ENCODE peak calls at places on chromosomes 4 and X, in seven cellular contexts. One of them, this sample, is unnamed.

GRCh38 chrX:69552512-69552911 is 48.4 kb downstream of the NALF2 start:
- DNase-seq in colonic mucosa: no peak
- DNase-seq in NB4: no peak
- DNase-seq in choroid plexus epithelial cell: no peak
- DNase-seq in lung: no peak
- DNase-seq in HFFc6: no peak
- DNase-seq in BJ: no peak
- DNase-seq in this sample: peak

GRCh38 chr4:100289530-100289888 is 99.2 kb upstream of the DDIT4L start:
- DNase-seq in colonic mucosa: no peak
- DNase-seq in NB4: no peak
- DNase-seq in choroid plexus epithelial cell: peak
- DNase-seq in lung: no peak
- DNase-seq in HFFc6: peak
- DNase-seq in BJ: no peak
- DNase-seq in this sample: peak

GRCh38 chrX:122421434-122422121 is 762.5 kb upstream of the GRIA3 start:
- DNase-seq in colonic mucosa: no peak
- DNase-seq in NB4: no peak
- DNase-seq in choroid plexus epithelial cell: no peak
- DNase-seq in lung: no peak
- DNase-seq in HFFc6: no peak
- DNase-seq in BJ: no peak
- DNase-seq in this sample: no peak

GRCh38 chr4:145635117-145635516 is 15.9 kb downstream of the MMAA start:
- DNase-seq in colonic mucosa: no peak
- DNase-seq in NB4: no peak
- DNase-seq in choroid plexus epithelial cell: no peak
- DNase-seq in lung: no peak
- DNase-seq in HFFc6: no peak
- DNase-seq in BJ: no peak
- DNase-seq in this sample: no peak

GRCh38 chrX:16743604-16744325 is 24.4 kb downstream of the SYAP1 start:
- DNase-seq in colonic mucosa: no peak
- DNase-seq in NB4: no peak
- DNase-seq in choroid plexus epithelial cell: peak
- DNase-seq in lung: no peak
- DNase-seq in HFFc6: peak
- DNase-seq in BJ: no peak
- DNase-seq in this sample: peak

GRCh38 chr4:13103382-13104015 is 380.6 kb downstream of the RAB28 start:
- DNase-seq in colonic mucosa: no peak
- DNase-seq in NB4: no peak
- DNase-seq in choroid plexus epithelial cell: no peak
- DNase-seq in lung: no peak
- DNase-seq in HFFc6: no peak
- DNase-seq in BJ: no peak
- DNase-seq in this sample: no peak

GRCh38 chr4:58209576-58209975 is 1099.4 kb upstream of the IGFBP7 start:
- DNase-seq in colonic mucosa: no peak
- DNase-seq in NB4: no peak
- DNase-seq in choroid plexus epithelial cell: no peak
- DNase-seq in lung: no peak
- DNase-seq in HFFc6: no peak
- DNase-seq in BJ: no peak
- DNase-seq in this sample: no peak

GRCh38 chr4:73741140-73741749 is 876 bp downstream of the CXCL8 start:
- DNase-seq in colonic mucosa: no peak
- DNase-seq in NB4: peak
- DNase-seq in choroid plexus epithelial cell: no peak
- DNase-seq in lung: no peak
- DNase-seq in HFFc6: no peak
- DNase-seq in BJ: no peak
- DNase-seq in this sample: peak

GRCh38 chr4:186666750-186667149 is 56.9 kb downstream of the FAT1 start:
- DNase-seq in colonic mucosa: no peak
- DNase-seq in NB4: no peak
- DNase-seq in choroid plexus epithelial cell: no peak
- DNase-seq in lung: no peak
- DNase-seq in HFFc6: no peak
- DNase-seq in BJ: no peak
- DNase-seq in this sample: no peak

GRCh38 chr4:141099326-141099725 is 33.9 kb downstream of the RNF150 start:
- DNase-seq in colonic mucosa: no peak
- DNase-seq in NB4: no peak
- DNase-seq in choroid plexus epithelial cell: peak
- DNase-seq in lung: no peak
- DNase-seq in HFFc6: peak
- DNase-seq in BJ: no peak
- DNase-seq in this sample: peak

GRCh38 chr4:186570193-186570996 is 15.0 kb upstream of the MTNR1A start:
- DNase-seq in colonic mucosa: peak
- DNase-seq in NB4: no peak
- DNase-seq in choroid plexus epithelial cell: peak
- DNase-seq in lung: no peak
- DNase-seq in HFFc6: peak
- DNase-seq in BJ: peak
- DNase-seq in this sample: peak

GRCh38 chr4:31458813-31459212 is 738.6 kb downstream of the PCDH7 start:
- DNase-seq in colonic mucosa: no peak
- DNase-seq in NB4: no peak
- DNase-seq in choroid plexus epithelial cell: peak
- DNase-seq in lung: no peak
- DNase-seq in HFFc6: no peak
- DNase-seq in BJ: no peak
- DNase-seq in this sample: peak

GRCh38 chrX:86148024-86148511 is at the start of gene DACH2:
- DNase-seq in colonic mucosa: peak
- DNase-seq in NB4: no peak
- DNase-seq in choroid plexus epithelial cell: peak
- DNase-seq in lung: peak
- DNase-seq in HFFc6: no peak
- DNase-seq in BJ: no peak
- DNase-seq in this sample: peak

GRCh38 chr4:86279247-86279960 is 80.4 kb downstream of the MAPK10 start:
- DNase-seq in colonic mucosa: no peak
- DNase-seq in NB4: no peak
- DNase-seq in choroid plexus epithelial cell: no peak
- DNase-seq in lung: no peak
- DNase-seq in HFFc6: no peak
- DNase-seq in BJ: no peak
- DNase-seq in this sample: no peak

GRCh38 chrX:131331152-131331551 is 42.0 kb upstream of the IGSF1 start:
- DNase-seq in colonic mucosa: no peak
- DNase-seq in NB4: peak
- DNase-seq in choroid plexus epithelial cell: no peak
- DNase-seq in lung: no peak
- DNase-seq in HFFc6: no peak
- DNase-seq in BJ: no peak
- DNase-seq in this sample: no peak

GRCh38 chrX:98405376-98405775 is 1521.7 kb downstream of the RPA4 start:
- DNase-seq in colonic mucosa: no peak
- DNase-seq in NB4: no peak
- DNase-seq in choroid plexus epithelial cell: peak
- DNase-seq in lung: no peak
- DNase-seq in HFFc6: peak
- DNase-seq in BJ: no peak
- DNase-seq in this sample: no peak

GRCh38 chrX:39848243-39848642 is 249.5 kb downstream of the BCOR start:
- DNase-seq in colonic mucosa: no peak
- DNase-seq in NB4: no peak
- DNase-seq in choroid plexus epithelial cell: no peak
- DNase-seq in lung: no peak
- DNase-seq in HFFc6: no peak
- DNase-seq in BJ: no peak
- DNase-seq in this sample: peak

GRCh38 chrX:105647749-105648148 is 174.6 kb upstream of the NRK start:
- DNase-seq in colonic mucosa: no peak
- DNase-seq in NB4: no peak
- DNase-seq in choroid plexus epithelial cell: no peak
- DNase-seq in lung: no peak
- DNase-seq in HFFc6: no peak
- DNase-seq in BJ: no peak
- DNase-seq in this sample: no peak

GRCh38 chr4:102345795-102346100 is 466 bp upstream of the SLC39A8 start:
- DNase-seq in colonic mucosa: no peak
- DNase-seq in NB4: no peak
- DNase-seq in choroid plexus epithelial cell: peak
- DNase-seq in lung: no peak
- DNase-seq in HFFc6: no peak
- DNase-seq in BJ: no peak
- DNase-seq in this sample: peak

DNA sequence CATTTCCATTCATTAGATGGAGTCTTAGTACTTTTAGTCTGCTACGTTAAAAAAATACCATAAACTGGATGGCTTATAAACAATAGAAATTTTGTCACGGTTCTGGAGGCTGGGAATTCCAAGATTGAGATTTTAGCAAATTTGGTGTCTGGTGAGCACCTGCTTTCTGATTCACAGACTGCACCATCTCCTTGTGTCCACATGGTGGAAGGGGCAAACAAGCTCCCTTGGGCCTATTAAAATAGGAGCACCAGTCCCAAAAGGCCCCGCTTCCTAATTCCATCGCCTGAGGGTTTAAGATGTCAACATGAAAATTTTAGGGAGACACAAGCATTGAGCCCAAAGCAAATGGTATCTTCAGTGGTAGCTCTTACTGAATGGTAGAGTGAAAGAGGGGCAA is 120.5 kb upstream of the MAP9 start:
- DNase-seq in colonic mucosa: no peak
- DNase-seq in NB4: no peak
- DNase-seq in choroid plexus epithelial cell: no peak
- DNase-seq in lung: no peak
- DNase-seq in HFFc6: no peak
- DNase-seq in BJ: no peak
- DNase-seq in this sample: no peak
- TF ChIP-seq CTCF in colonic mucosa: no peak
- TF ChIP-seq CTCF in NB4: no peak
- TF ChIP-seq CTCF in choroid plexus epithelial cell: no peak
- TF ChIP-seq CTCF in lung: no peak
- TF ChIP-seq CTCF in HFFc6: no peak
- TF ChIP-seq CTCF in BJ: no peak
- TF ChIP-seq CTCF in this sample: peak

GRCh38 chrX:20455001-20455400 is 188.3 kb upstream of the RPS6KA3 start:
- DNase-seq in colonic mucosa: no peak
- DNase-seq in NB4: no peak
- DNase-seq in choroid plexus epithelial cell: peak
- DNase-seq in lung: no peak
- DNase-seq in HFFc6: peak
- DNase-seq in BJ: no peak
- DNase-seq in this sample: no peak
- TF ChIP-seq CTCF in colonic mucosa: no peak
- TF ChIP-seq CTCF in NB4: no peak
- TF ChIP-seq CTCF in choroid plexus epithelial cell: no peak
- TF ChIP-seq CTCF in lung: no peak
- TF ChIP-seq CTCF in HFFc6: no peak
- TF ChIP-seq CTCF in BJ: no peak
- TF ChIP-seq CTCF in this sample: no peak

GRCh38 chrX:88612870-88613329 is 134.1 kb upstream of the CPXCR1 start:
- DNase-seq in colonic mucosa: no peak
- DNase-seq in NB4: no peak
- DNase-seq in choroid plexus epithelial cell: peak
- DNase-seq in lung: no peak
- DNase-seq in HFFc6: no peak
- DNase-seq in BJ: no peak
- DNase-seq in this sample: peak

GRCh38 chrX:88613338-88613737 is 133.7 kb upstream of the CPXCR1 start:
- DNase-seq in colonic mucosa: no peak
- DNase-seq in NB4: peak
- DNase-seq in choroid plexus epithelial cell: peak
- DNase-seq in lung: no peak
- DNase-seq in HFFc6: no peak
- DNase-seq in BJ: no peak
- DNase-seq in this sample: peak
- TF ChIP-seq CTCF in colonic mucosa: no peak
- TF ChIP-seq CTCF in NB4: peak
- TF ChIP-seq CTCF in choroid plexus epithelial cell: peak
- TF ChIP-seq CTCF in lung: no peak
- TF ChIP-seq CTCF in HFFc6: peak
- TF ChIP-seq CTCF in BJ: no peak
- TF ChIP-seq CTCF in this sample: peak

GRCh38 chr4:155025762-155026457 is 182.5 kb upstream of the NPY2R start:
- DNase-seq in colonic mucosa: peak
- DNase-seq in NB4: peak
- DNase-seq in choroid plexus epithelial cell: peak
- DNase-seq in lung: peak
- DNase-seq in HFFc6: no peak
- DNase-seq in BJ: no peak
- DNase-seq in this sample: peak
- TF ChIP-seq CTCF in colonic mucosa: peak
- TF ChIP-seq CTCF in NB4: peak
- TF ChIP-seq CTCF in choroid plexus epithelial cell: peak
- TF ChIP-seq CTCF in lung: no peak
- TF ChIP-seq CTCF in HFFc6: peak
- TF ChIP-seq CTCF in BJ: peak
- TF ChIP-seq CTCF in this sample: peak

DNA sequence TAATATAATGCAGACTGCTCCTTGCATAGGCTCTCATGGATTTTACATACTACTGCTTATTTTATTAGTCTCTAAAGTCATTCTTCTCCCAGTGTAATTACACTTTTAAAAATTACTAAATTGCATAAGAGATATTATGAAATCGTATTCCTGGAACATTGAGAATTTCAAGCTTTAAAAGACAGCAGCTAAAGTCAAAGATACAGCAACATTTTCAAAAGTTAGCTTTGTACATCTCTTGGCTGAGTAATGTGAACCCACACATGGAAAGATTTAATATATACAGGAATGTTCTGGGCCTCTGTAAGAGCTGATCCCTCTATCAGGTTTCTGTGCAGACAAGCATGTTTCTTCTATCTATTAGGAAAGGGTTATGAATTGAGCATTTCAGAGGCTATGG is 148.3 kb upstream of the SPRY1 start:
- DNase-seq in colonic mucosa: no peak
- DNase-seq in NB4: no peak
- DNase-seq in choroid plexus epithelial cell: peak
- DNase-seq in lung: no peak
- DNase-seq in HFFc6: no peak
- DNase-seq in BJ: peak
- DNase-seq in this sample: peak
- TF ChIP-seq CTCF in colonic mucosa: no peak
- TF ChIP-seq CTCF in NB4: no peak
- TF ChIP-seq CTCF in choroid plexus epithelial cell: no peak
- TF ChIP-seq CTCF in lung: no peak
- TF ChIP-seq CTCF in HFFc6: no peak
- TF ChIP-seq CTCF in BJ: no peak
- TF ChIP-seq CTCF in this sample: no peak